ENCODE peak calls at places on chromosomes 16 and 17, in six cellular contexts. One of them, this sample, is unnamed. For H3K27me3, the result is how much of the 10 kb centered on the place peaks cover.

GRCh38 chr17:10875984-10876555 is 38.2 kb upstream of the PIRT start:
- DNase-seq in cardiac muscle cell: peak
- DNase-seq in tibial artery: no peak
- DNase-seq in psoas muscle: peak
- DNase-seq in left ventricle myocardium inferior: no peak
- DNase-seq in heart right ventricle: peak
- DNase-seq in this sample: peak

GRCh38 chr17:437545-437944 is 84.9 kb upstream of the RPH3AL start:
- DNase-seq in cardiac muscle cell: no peak
- DNase-seq in tibial artery: no peak
- DNase-seq in psoas muscle: no peak
- DNase-seq in left ventricle myocardium inferior: no peak
- DNase-seq in heart right ventricle: no peak
- DNase-seq in this sample: no peak

GRCh38 chr16:66872927-66873684 is 7.2 kb upstream of the PDP2 start:
- DNase-seq in cardiac muscle cell: peak
- DNase-seq in tibial artery: peak
- DNase-seq in psoas muscle: peak
- DNase-seq in left ventricle myocardium inferior: peak
- DNase-seq in heart right ventricle: peak
- DNase-seq in this sample: peak

GRCh38 chr17:66403846-66404597 is 101.6 kb downstream of the PRKCA start:
- DNase-seq in cardiac muscle cell: peak
- DNase-seq in tibial artery: no peak
- DNase-seq in psoas muscle: no peak
- DNase-seq in left ventricle myocardium inferior: no peak
- DNase-seq in heart right ventricle: no peak
- DNase-seq in this sample: no peak

GRCh38 chr17:1201132-1201702 is 21.4 kb upstream of the ABR start:
- DNase-seq in cardiac muscle cell: no peak
- DNase-seq in tibial artery: no peak
- DNase-seq in psoas muscle: no peak
- DNase-seq in left ventricle myocardium inferior: no peak
- DNase-seq in heart right ventricle: no peak
- DNase-seq in this sample: no peak

GRCh38 chr16:60648260-60648659 is 1388.0 kb downstream of the CDH8 start:
- DNase-seq in cardiac muscle cell: no peak
- DNase-seq in tibial artery: no peak
- DNase-seq in psoas muscle: no peak
- DNase-seq in left ventricle myocardium inferior: no peak
- DNase-seq in heart right ventricle: no peak
- DNase-seq in this sample: no peak

GRCh38 chr16:58882292-58882691 is 148.2 kb upstream of the GOT2 start:
- DNase-seq in cardiac muscle cell: no peak
- DNase-seq in tibial artery: no peak
- DNase-seq in psoas muscle: no peak
- DNase-seq in left ventricle myocardium inferior: no peak
- DNase-seq in heart right ventricle: no peak
- DNase-seq in this sample: no peak

GRCh38 chr17:66464921-66465320 is 162.5 kb downstream of the PRKCA start:
- DNase-seq in cardiac muscle cell: no peak
- DNase-seq in tibial artery: no peak
- DNase-seq in psoas muscle: no peak
- DNase-seq in left ventricle myocardium inferior: no peak
- DNase-seq in heart right ventricle: no peak
- DNase-seq in this sample: no peak

GRCh38 chr17:40065771-40066510 is 3.2 kb downstream of the THRA start:
- DNase-seq in cardiac muscle cell: no peak
- DNase-seq in tibial artery: no peak
- DNase-seq in psoas muscle: no peak
- DNase-seq in left ventricle myocardium inferior: no peak
- DNase-seq in heart right ventricle: no peak
- DNase-seq in this sample: no peak

GRCh38 chr17:33572615-33573014 is 279.5 kb upstream of the ASIC2 start:
- DNase-seq in cardiac muscle cell: no peak
- DNase-seq in tibial artery: no peak
- DNase-seq in psoas muscle: no peak
- DNase-seq in left ventricle myocardium inferior: no peak
- DNase-seq in heart right ventricle: no peak
- DNase-seq in this sample: no peak

GRCh38 chr16:69286941-69287713 is 24.0 kb upstream of the VPS4A start:
- DNase-seq in cardiac muscle cell: peak
- DNase-seq in tibial artery: peak
- DNase-seq in psoas muscle: peak
- DNase-seq in left ventricle myocardium inferior: peak
- DNase-seq in heart right ventricle: peak
- DNase-seq in this sample: peak

GRCh38 chr17:30824002-30824355 is 513 bp downstream of the CRLF3 start:
- DNase-seq in cardiac muscle cell: no peak
- DNase-seq in tibial artery: no peak
- DNase-seq in psoas muscle: peak
- DNase-seq in left ventricle myocardium inferior: no peak
- DNase-seq in heart right ventricle: no peak
- DNase-seq in this sample: no peak

GRCh38 chr16:85441890-85442670 is 171.0 kb upstream of the GSE1 start:
- DNase-seq in cardiac muscle cell: no peak
- DNase-seq in tibial artery: no peak
- DNase-seq in psoas muscle: no peak
- DNase-seq in left ventricle myocardium inferior: no peak
- DNase-seq in heart right ventricle: no peak
- DNase-seq in this sample: no peak

GRCh38 chr17:39666601-39667261 is 1.5 kb upstream of the PNMT start:
- DNase-seq in cardiac muscle cell: no peak
- DNase-seq in tibial artery: peak
- DNase-seq in psoas muscle: peak
- DNase-seq in left ventricle myocardium inferior: peak
- DNase-seq in heart right ventricle: peak
- DNase-seq in this sample: no peak

GRCh38 chr17:1792495-1793446 is 30.9 kb downstream of the SERPINF1 start:
- DNase-seq in cardiac muscle cell: no peak
- DNase-seq in tibial artery: no peak
- DNase-seq in psoas muscle: no peak
- DNase-seq in left ventricle myocardium inferior: no peak
- DNase-seq in heart right ventricle: no peak
- DNase-seq in this sample: no peak

GRCh38 chr16:66635406-66635805 is 30.9 kb downstream of the CMTM3 start:
- DNase-seq in cardiac muscle cell: no peak
- DNase-seq in tibial artery: no peak
- DNase-seq in psoas muscle: no peak
- DNase-seq in left ventricle myocardium inferior: no peak
- DNase-seq in heart right ventricle: no peak
- DNase-seq in this sample: no peak

GRCh38 chr16:3785413-3785812 is 68.1 kb upstream of the TRAP1 start:
- DNase-seq in cardiac muscle cell: no peak
- DNase-seq in tibial artery: no peak
- DNase-seq in psoas muscle: no peak
- DNase-seq in left ventricle myocardium inferior: no peak
- DNase-seq in heart right ventricle: no peak
- DNase-seq in this sample: no peak

GRCh38 chr16:68345351-68345810 is 34.6 kb downstream of the PRMT7 start:
- DNase-seq in cardiac muscle cell: no peak
- DNase-seq in tibial artery: no peak
- DNase-seq in psoas muscle: peak
- DNase-seq in left ventricle myocardium inferior: no peak
- DNase-seq in heart right ventricle: no peak
- DNase-seq in this sample: no peak

GRCh38 chr17:16352303-16352837 is 899 bp downstream of the CENPV start:
- DNase-seq in cardiac muscle cell: peak
- DNase-seq in tibial artery: peak
- DNase-seq in psoas muscle: peak
- DNase-seq in left ventricle myocardium inferior: peak
- DNase-seq in heart right ventricle: no peak
- DNase-seq in this sample: peak

GRCh38 chr16:65737831-65738230 is 616.0 kb upstream of the CDH11 start:
- DNase-seq in cardiac muscle cell: peak
- DNase-seq in tibial artery: no peak
- DNase-seq in psoas muscle: no peak
- DNase-seq in left ventricle myocardium inferior: no peak
- DNase-seq in heart right ventricle: no peak
- DNase-seq in this sample: no peak

GRCh38 chr16:73071131-73071940 is 23.4 kb upstream of the ZFHX3 start:
- DNase-seq in cardiac muscle cell: peak
- DNase-seq in tibial artery: peak
- DNase-seq in psoas muscle: peak
- DNase-seq in left ventricle myocardium inferior: peak
- DNase-seq in heart right ventricle: peak
- DNase-seq in this sample: peak

DNA sequence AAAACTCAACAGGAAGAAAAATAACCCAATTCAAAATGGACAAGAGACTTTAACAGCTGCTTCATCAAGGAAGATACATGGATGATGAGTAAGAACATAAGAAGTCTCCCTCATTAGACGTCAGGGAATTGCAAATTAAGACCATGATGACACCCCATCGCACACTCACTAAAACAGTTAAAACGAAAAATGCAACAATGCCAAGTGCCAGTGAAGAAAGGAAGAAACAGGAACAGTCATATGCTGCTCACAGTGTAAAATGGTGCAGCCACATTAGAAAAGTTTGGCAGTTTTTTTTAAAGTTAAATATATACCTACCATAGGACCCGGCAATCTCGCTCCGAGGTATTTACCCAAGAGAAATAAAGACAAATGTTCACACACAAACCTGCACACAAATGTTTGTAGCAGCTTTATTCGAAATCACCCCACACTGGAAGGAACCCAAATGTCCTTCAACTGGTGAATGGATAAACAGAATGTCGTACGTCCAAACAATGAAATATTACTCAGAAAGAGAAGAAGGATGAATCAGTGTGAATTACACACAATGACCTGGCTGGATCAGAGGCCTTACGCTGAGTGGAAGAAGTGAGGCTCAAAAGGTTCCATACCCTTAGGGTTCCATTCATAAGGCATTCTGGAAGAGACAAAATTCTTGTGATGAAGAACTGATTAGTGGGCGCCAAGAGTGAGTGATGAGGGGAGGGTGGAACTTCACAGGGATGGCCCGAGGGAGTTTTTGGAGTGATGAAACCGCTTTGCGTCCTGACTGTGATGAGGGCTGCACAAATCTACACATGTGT is 110.3 kb downstream of the C16orf95 start:
- DNase-seq in cardiac muscle cell: peak
- DNase-seq in tibial artery: no peak
- DNase-seq in psoas muscle: no peak
- DNase-seq in left ventricle myocardium inferior: peak
- DNase-seq in heart right ventricle: no peak
- DNase-seq in this sample: no peak
- H3K27ac ChIP-seq in cardiac muscle cell: no peak
- H3K27ac ChIP-seq in tibial artery: peak
- H3K27ac ChIP-seq in psoas muscle: peak
- H3K27ac ChIP-seq in left ventricle myocardium inferior: peak
- H3K27ac ChIP-seq in heart right ventricle: peak
- H3K27ac ChIP-seq in this sample: no peak

DNA sequence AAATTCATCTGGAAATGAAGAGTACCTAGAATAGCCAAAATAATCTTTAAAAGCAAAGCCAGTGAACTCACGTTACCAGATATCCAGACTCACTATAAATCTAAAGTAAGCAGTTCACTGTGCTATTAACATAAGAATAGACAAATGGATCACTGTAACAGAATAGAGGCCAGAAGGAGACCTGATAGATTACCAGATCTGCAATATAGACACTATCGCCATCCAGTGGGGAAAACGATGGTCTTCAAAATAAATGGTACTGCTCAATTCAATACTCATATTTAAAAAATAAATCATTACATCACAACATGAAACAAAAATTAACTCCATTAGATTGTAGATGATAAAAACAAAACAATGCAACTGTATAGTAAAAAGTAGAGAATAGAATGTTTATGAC is 158.6 kb upstream of the CDH8 start:
- DNase-seq in cardiac muscle cell: no peak
- DNase-seq in tibial artery: no peak
- DNase-seq in psoas muscle: no peak
- DNase-seq in left ventricle myocardium inferior: no peak
- DNase-seq in heart right ventricle: no peak
- DNase-seq in this sample: no peak
- TF ChIP-seq CTCF in cardiac muscle cell: no peak
- TF ChIP-seq CTCF in tibial artery: no peak
- TF ChIP-seq CTCF in psoas muscle: no peak
- TF ChIP-seq CTCF in left ventricle myocardium inferior: no peak
- TF ChIP-seq CTCF in heart right ventricle: no peak
- TF ChIP-seq CTCF in this sample: no peak

GRCh38 chr16:86986136-86986535 is 331.1 kb downstream of the C16orf95 start:
- DNase-seq in cardiac muscle cell: no peak
- DNase-seq in tibial artery: no peak
- DNase-seq in psoas muscle: no peak
- DNase-seq in left ventricle myocardium inferior: no peak
- DNase-seq in heart right ventricle: no peak
- DNase-seq in this sample: no peak

GRCh38 chr16:86984975-86985655 is 332.1 kb downstream of the C16orf95 start:
- DNase-seq in cardiac muscle cell: no peak
- DNase-seq in tibial artery: peak
- DNase-seq in psoas muscle: no peak
- DNase-seq in left ventricle myocardium inferior: peak
- DNase-seq in heart right ventricle: peak
- DNase-seq in this sample: no peak

GRCh38 chr16:86984286-86984685 is 332.9 kb downstream of the C16orf95 start:
- DNase-seq in cardiac muscle cell: no peak
- DNase-seq in tibial artery: no peak
- DNase-seq in psoas muscle: no peak
- DNase-seq in left ventricle myocardium inferior: no peak
- DNase-seq in heart right ventricle: no peak
- DNase-seq in this sample: no peak

GRCh38 chr16:86986809-86987487 is 330.2 kb downstream of the C16orf95 start:
- DNase-seq in cardiac muscle cell: no peak
- DNase-seq in tibial artery: peak
- DNase-seq in psoas muscle: no peak
- DNase-seq in left ventricle myocardium inferior: no peak
- DNase-seq in heart right ventricle: no peak
- DNase-seq in this sample: no peak

DNA sequence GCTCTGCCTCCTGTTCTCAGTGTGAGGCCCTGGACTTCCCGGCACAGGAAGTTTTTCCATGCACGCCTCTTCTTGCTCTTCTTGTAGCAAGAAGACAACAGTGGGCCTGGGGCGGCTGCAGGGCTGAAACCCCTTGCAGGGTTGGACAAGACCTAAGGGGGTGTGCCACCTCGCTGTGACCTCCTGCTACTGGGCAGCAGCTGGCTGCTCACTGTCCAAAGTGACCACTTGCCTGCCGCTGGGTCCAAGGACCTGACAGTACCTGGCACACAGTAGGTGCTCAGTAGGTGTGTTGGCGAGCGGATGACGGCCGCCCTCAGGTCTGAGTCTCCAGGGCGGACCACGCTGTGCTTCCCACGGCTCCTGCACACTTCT is 331.5 kb downstream of the C16orf95 start:
- DNase-seq in cardiac muscle cell: no peak
- DNase-seq in tibial artery: no peak
- DNase-seq in psoas muscle: no peak
- DNase-seq in left ventricle myocardium inferior: no peak
- DNase-seq in heart right ventricle: no peak
- DNase-seq in this sample: no peak
- H3K27me3 ChIP-seq in cardiac muscle cell: under half
- H3K27me3 ChIP-seq in tibial artery: under half
- H3K27me3 ChIP-seq in psoas muscle: under half
- H3K27me3 ChIP-seq in left ventricle myocardium inferior: under half
- H3K27me3 ChIP-seq in heart right ventricle: under half
- H3K27me3 ChIP-seq in this sample: under half

DNA sequence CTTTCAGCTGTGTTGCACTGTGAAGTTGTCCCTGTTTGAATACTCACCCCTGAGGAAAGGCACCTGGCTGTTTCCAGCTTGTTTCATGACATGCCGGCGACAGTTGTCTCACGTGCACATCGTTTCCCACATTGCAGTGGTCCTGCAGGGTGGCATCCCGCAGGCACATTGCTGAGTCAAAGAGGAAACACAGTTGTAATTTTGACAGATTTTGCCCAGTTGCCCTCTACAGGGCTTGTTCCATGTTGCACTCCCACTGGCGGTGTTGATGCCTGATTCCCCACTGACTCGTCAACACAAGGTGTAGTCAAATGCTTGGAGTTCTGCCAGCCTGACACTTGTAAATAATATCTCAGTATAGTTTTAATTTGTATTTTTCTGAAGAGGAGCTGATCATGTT is 23.8 kb downstream of the EPN2 start:
- DNase-seq in cardiac muscle cell: no peak
- DNase-seq in tibial artery: no peak
- DNase-seq in psoas muscle: no peak
- DNase-seq in left ventricle myocardium inferior: no peak
- DNase-seq in heart right ventricle: no peak
- DNase-seq in this sample: no peak
- H3K27ac ChIP-seq in cardiac muscle cell: no peak
- H3K27ac ChIP-seq in tibial artery: peak
- H3K27ac ChIP-seq in psoas muscle: no peak
- H3K27ac ChIP-seq in left ventricle myocardium inferior: peak
- H3K27ac ChIP-seq in heart right ventricle: no peak
- H3K27ac ChIP-seq in this sample: no peak